ENCODE peak calls at places on chromosome 11, in five cellular contexts. G is MM.1S, L is mammary epithelial cell, C is left lung, S is cardiac muscle cell. A is an unnamed sample. For H3K4me1, the result is how much of the 10 kb centered on the place peaks cover.

GRCh38 chr11:267491-267994 is 10.7 kb upstream of the NLRP6 start:
- DNase-seq in G (peak), L (peak), C (peak), S (no peak), A (peak)

GRCh38 chr11:1072116-1072820 is 2.4 kb upstream of the MUC2 start:
- DNase-seq in G (no peak), L (no peak), C (peak), S (no peak), A (peak)

GRCh38 chr11:77819921-77820564 is 479 bp downstream of the RSF1 start:
- DNase-seq in G (peak), L (peak), C (peak), S (peak), A (peak)

GRCh38 chr11:12007769-12008737 is at the start of gene DKK3:
- DNase-seq in G (no peak), L (peak), C (no peak), S (peak), A (no peak)

GRCh38 chr11:3207530-3208189 is 11.0 kb downstream of the MRGPRG start:
- DNase-seq in G (no peak), L (no peak), C (no peak), S (no peak), A (peak)

GRCh38 chr11:113684558-113684957 is 21.6 kb downstream of the TMPRSS5 start:
- DNase-seq in G (no peak), L (no peak), C (no peak), S (no peak), A (no peak)

GRCh38 chr11:68051191-68052136 is 12.6 kb downstream of the TCIRG1 start:
- DNase-seq in G (no peak), L (no peak), C (no peak), S (no peak), A (peak)

GRCh38 chr11:85115798-85116197 is 511.3 kb downstream of the DLG2 start:
- DNase-seq in G (no peak), L (no peak), C (no peak), S (no peak), A (no peak)

GRCh38 chr11:13335319-13335718 is 57.7 kb downstream of the BMAL1 start:
- DNase-seq in G (peak), L (peak), C (peak), S (peak), A (no peak)

GRCh38 chr11:69002743-69003231 is 10.3 kb downstream of the MRGPRF start:
- DNase-seq in G (no peak), L (no peak), C (peak), S (no peak), A (peak)

GRCh38 chr11:111592491-111592890 is 9.8 kb upstream of the SIK2 start:
- DNase-seq in G (no peak), L (no peak), C (no peak), S (no peak), A (no peak)

GRCh38 chr11:120028181-120028935 is 109.6 kb downstream of the TRIM29 start:
- DNase-seq in G (no peak), L (no peak), C (no peak), S (no peak), A (no peak)

GRCh38 chr11:69632900-69633299 is 8.1 kb upstream of the CCND1 start:
- DNase-seq in G (no peak), L (no peak), C (no peak), S (no peak), A (no peak)

GRCh38 chr11:75919525-75919924 is 104.5 kb downstream of the UVRAG start:
- DNase-seq in G (no peak), L (no peak), C (no peak), S (no peak), A (no peak)

GRCh38 chr11:107576497-107577086 is 11.1 kb upstream of the ALKBH8 start:
- DNase-seq in G (peak), L (no peak), C (no peak), S (peak), A (no peak)

GRCh38 chr11:94528551-94528950 is 15.2 kb upstream of the FUT4 start:
- DNase-seq in G (no peak), L (no peak), C (no peak), S (no peak), A (no peak)

GRCh38 chr11:18611196-18611595 is 11.6 kb downstream of the MISFA start:
- DNase-seq in G (no peak), L (no peak), C (no peak), S (no peak), A (no peak)

GRCh38 chr11:67398661-67399563 is 2.7 kb downstream of the PPP1CA start:
- DNase-seq in G (no peak), L (no peak), C (no peak), S (no peak), A (no peak)

GRCh38 chr11:99452076-99452475 is 431.3 kb downstream of the CNTN5 start:
- DNase-seq in G (no peak), L (no peak), C (no peak), S (no peak), A (no peak)

GRCh38 chr11:73663604-73664495 is 17.5 kb downstream of the PLEKHB1 start:
- DNase-seq in G (no peak), L (no peak), C (no peak), S (no peak), A (peak)

GRCh38 chr11:33168605-33169240 is 7.4 kb upstream of the CSTF3 start:
- DNase-seq in G (no peak), L (no peak), C (no peak), S (no peak), A (no peak)

GRCh38 chr11:130533113-130533803 is 84.8 kb downstream of the ADAMTS15 start:
- DNase-seq in G (no peak), L (no peak), C (no peak), S (peak), A (no peak)

GRCh38 chr11:114040706-114041211 is 18.8 kb upstream of the ZBTB16 start:
- DNase-seq in G (no peak), L (peak), C (no peak), S (no peak), A (no peak)

GRCh38 chr11:58490827-58491226 is 17.1 kb downstream of the OR5B21 start:
- DNase-seq in G (no peak), L (no peak), C (no peak), S (no peak), A (no peak)

DNA sequence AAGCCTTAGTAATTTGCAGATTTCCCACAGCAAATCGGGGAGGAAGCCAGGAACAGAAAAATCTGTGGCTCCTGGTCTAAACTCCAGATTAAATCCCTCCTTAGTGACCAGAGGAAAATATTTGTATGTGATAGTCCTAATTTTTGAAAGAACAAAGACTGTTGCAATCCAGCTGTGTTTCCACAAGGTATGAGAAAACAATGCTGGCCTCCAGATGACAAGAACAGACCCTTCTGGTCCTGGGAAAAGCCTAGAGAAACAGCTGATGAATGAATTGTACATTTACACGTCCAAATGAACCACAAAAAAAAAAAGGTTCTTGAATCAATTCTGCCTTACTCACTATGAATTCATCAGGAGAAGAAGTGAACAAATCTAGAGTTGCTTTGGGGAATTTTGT is 63.7 kb downstream of the ETS1 start:
- DNase-seq in G (no peak), L (peak), C (no peak), S (no peak), A (no peak)
- H3K27ac ChIP-seq in G (no peak), L (peak), C (peak), S (no peak), A (peak)

GRCh38 chr11:122159861-122160260 is 43.8 kb upstream of the BLID start:
- DNase-seq in G (no peak), L (no peak), C (no peak), S (no peak), A (no peak)

GRCh38 chr11:122159173-122159701 is 43.2 kb upstream of the BLID start:
- DNase-seq in G (no peak), L (peak), C (peak), S (peak), A (no peak)

GRCh38 chr11:122155001-122155400 is 39.0 kb upstream of the BLID start:
- DNase-seq in G (no peak), L (no peak), C (no peak), S (no peak), A (no peak)

GRCh38 chr11:122155765-122156527 is 39.9 kb upstream of the BLID start:
- DNase-seq in G (no peak), L (no peak), C (no peak), S (no peak), A (no peak)

DNA sequence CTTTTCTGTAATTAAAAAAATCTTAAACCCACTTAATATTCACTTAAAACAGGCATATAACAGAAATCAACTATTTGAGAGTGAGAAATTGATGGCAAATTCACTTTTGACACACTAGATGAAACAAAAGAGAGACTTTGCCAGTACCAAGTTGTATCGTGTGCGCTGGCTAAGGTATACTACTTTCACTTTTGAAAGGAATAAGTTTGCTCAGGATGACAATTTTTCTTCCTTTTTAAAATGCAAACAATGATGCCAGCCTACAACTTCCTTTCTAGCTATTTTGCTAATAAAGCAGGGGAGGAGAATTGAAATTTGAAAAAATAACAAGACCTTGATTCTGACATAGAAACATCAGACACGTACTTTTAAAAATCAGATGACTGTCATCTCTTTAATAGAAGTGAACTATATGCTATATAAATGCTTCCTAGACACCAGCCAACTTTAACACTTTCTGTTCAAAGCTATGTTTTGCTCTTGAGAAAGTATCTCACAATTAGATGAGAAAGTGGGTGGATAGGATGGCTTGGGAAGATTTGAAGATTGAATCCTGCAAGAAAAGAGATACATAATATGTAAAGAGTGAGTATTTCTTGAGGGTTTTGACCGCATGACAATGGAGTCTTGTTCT is 41.6 kb upstream of the BLID start:
- DNase-seq in G (no peak), L (no peak), C (no peak), S (no peak), A (no peak)
- H3K4me1 ChIP-seq in G (under half), L (half or more), C (under half), S (under half), A (under half)

DNA sequence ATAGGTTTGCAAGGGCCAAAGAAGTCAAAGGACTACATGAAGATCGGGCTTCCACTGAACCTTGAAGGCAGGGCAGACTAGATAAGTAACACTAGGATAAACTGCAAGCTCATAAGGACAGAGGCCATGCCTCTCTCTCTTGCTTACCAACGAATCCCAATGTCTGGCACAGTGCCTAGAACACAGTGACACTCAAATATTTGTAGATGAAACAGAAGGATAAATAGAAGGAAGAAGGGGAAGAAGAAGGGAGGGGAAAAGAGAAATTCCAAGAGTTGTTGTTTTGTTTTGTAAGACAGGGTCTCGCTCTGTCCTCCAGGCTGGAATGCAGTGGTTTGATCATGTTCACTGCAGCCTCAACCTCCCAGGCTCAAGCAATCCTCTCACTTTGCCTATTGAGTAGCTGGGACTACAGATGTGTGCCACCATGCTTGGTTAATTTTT is 26.9 kb downstream of the SIK3 start:
- DNase-seq in G (no peak), L (no peak), C (no peak), S (peak), A (no peak)
- H3K4me3 ChIP-seq in G (no peak), L (no peak), C (no peak), S (no peak), A (no peak)

GRCh38 chr11:86473991-86474833 is 99.5 kb downstream of the CCDC81 start:
- DNase-seq in G (no peak), L (peak), C (no peak), S (no peak), A (no peak)

GRCh38 chr11:86477495-86478155 is 102.9 kb downstream of the CCDC81 start:
- DNase-seq in G (no peak), L (no peak), C (no peak), S (no peak), A (no peak)

GRCh38 chr11:86478348-86478747 is 103.7 kb downstream of the CCDC81 start:
- DNase-seq in G (no peak), L (no peak), C (no peak), S (no peak), A (no peak)

GRCh38 chr11:86475027-86475426 is 100.3 kb downstream of the CCDC81 start:
- DNase-seq in G (no peak), L (no peak), C (no peak), S (no peak), A (no peak)

GRCh38 chr11:86476109-86476861 is 101.6 kb downstream of the CCDC81 start:
- DNase-seq in G (no peak), L (no peak), C (no peak), S (no peak), A (no peak)
- H3K27ac ChIP-seq in G (no peak), L (no peak), C (peak), S (no peak), A (peak)

GRCh38 chr11:35160248-35160820 is 21.4 kb downstream of the CD44 start:
- DNase-seq in G (no peak), L (no peak), C (no peak), S (no peak), A (no peak)
- H3K4me1 ChIP-seq in G (half or more), L (half or more), C (half or more), S (under half), A (half or more)

GRCh38 chr11:124874571-124875255 is 9.5 kb downstream of the ROBO3 start:
- DNase-seq in G (no peak), L (no peak), C (no peak), S (no peak), A (peak)

GRCh38 chr11:124876818-124877630 is 11.8 kb downstream of the ROBO3 start:
- DNase-seq in G (no peak), L (no peak), C (no peak), S (no peak), A (peak)

GRCh38 chr11:124875943-124876817 is 10.9 kb downstream of the ROBO3 start:
- DNase-seq in G (peak), L (peak), C (peak), S (peak), A (peak)

GRCh38 chr11:124873980-124874379 is 8.7 kb downstream of the ROBO3 start:
- DNase-seq in G (no peak), L (no peak), C (no peak), S (no peak), A (no peak)

GRCh38 chr11:124875401-124875800 is 10.2 kb downstream of the ROBO3 start:
- DNase-seq in G (no peak), L (no peak), C (no peak), S (no peak), A (peak)
- H3K4me3 ChIP-seq in G (no peak), L (no peak), C (no peak), S (no peak), A (peak)

GRCh38 chr11:15968461-15969130 is 387.8 kb downstream of the SOX6 start:
- DNase-seq in G (no peak), L (peak), C (no peak), S (no peak), A (no peak)
- H3K27ac ChIP-seq in G (no peak), L (peak), C (peak), S (peak), A (peak)

GRCh38 chr11:44595964-44596381 is 30.5 kb downstream of the CD82 start:
- DNase-seq in G (no peak), L (no peak), C (no peak), S (no peak), A (no peak)
- H3K4me1 ChIP-seq in G (under half), L (under half), C (under half), S (under half), A (half or more)

A was measured in upper lobe of right lung.